ENCODE peak calls at places on chromosomes 2 and 18, in ten cellular contexts. One of them, this sample, is unnamed.
A peak's percentile ranks its signal among the peaks of the same experiment; 100 is the strongest.

GRCh38 chr2:112096098-112096497 is 41.0 kb downstream of the TMEM87B start:
- DNase-seq in heart left ventricle: no peak
- DNase-seq in epithelial cell of prostate: no peak
- DNase-seq in CD8-positive, alpha-beta T cell: no peak
- DNase-seq in RWPE2: no peak
- DNase-seq in thyroid gland: no peak
- DNase-seq in brain microvascular endothelial cell: no peak
- DNase-seq in uterus: no peak
- DNase-seq in CD4-positive, alpha-beta T cell: no peak
- DNase-seq in right cardiac atrium: no peak
- DNase-seq in this sample: no peak

GRCh38 chr2:171485116-171485515 is 37.2 kb upstream of the CYBRD1 start:
- DNase-seq in right cardiac atrium: no peak
- DNase-seq in uterus: no peak
- DNase-seq in thyroid gland: no peak
- DNase-seq in CD4-positive, alpha-beta T cell: no peak
- DNase-seq in brain microvascular endothelial cell: peak; percentile 3
- DNase-seq in heart left ventricle: no peak
- DNase-seq in CD8-positive, alpha-beta T cell: no peak
- DNase-seq in RWPE2: no peak
- DNase-seq in epithelial cell of prostate: no peak
- DNase-seq in this sample: no peak

GRCh38 chr2:165055081-165055879 is 100.0 kb upstream of the SLC38A11 start:
- DNase-seq in right cardiac atrium: no peak
- DNase-seq in heart left ventricle: no peak
- DNase-seq in CD8-positive, alpha-beta T cell: no peak
- DNase-seq in CD4-positive, alpha-beta T cell: no peak
- DNase-seq in uterus: no peak
- DNase-seq in brain microvascular endothelial cell: peak; percentile 91
- DNase-seq in thyroid gland: no peak
- DNase-seq in RWPE2: no peak
- DNase-seq in epithelial cell of prostate: no peak
- DNase-seq in this sample: no peak

GRCh38 chr18:76979111-76979751 is 153.4 kb downstream of the MBP start:
- DNase-seq in epithelial cell of prostate: no peak
- DNase-seq in brain microvascular endothelial cell: no peak
- DNase-seq in CD8-positive, alpha-beta T cell: no peak
- DNase-seq in right cardiac atrium: no peak
- DNase-seq in thyroid gland: no peak
- DNase-seq in uterus: no peak
- DNase-seq in heart left ventricle: peak; percentile 3
- DNase-seq in CD4-positive, alpha-beta T cell: no peak
- DNase-seq in RWPE2: no peak
- DNase-seq in this sample: no peak

GRCh38 chr2:83085869-83086268 is 1373.2 kb downstream of the SUCLG1 start:
- DNase-seq in brain microvascular endothelial cell: no peak
- DNase-seq in CD4-positive, alpha-beta T cell: no peak
- DNase-seq in CD8-positive, alpha-beta T cell: no peak
- DNase-seq in RWPE2: no peak
- DNase-seq in right cardiac atrium: no peak
- DNase-seq in uterus: no peak
- DNase-seq in epithelial cell of prostate: no peak
- DNase-seq in heart left ventricle: no peak
- DNase-seq in thyroid gland: no peak
- DNase-seq in this sample: no peak

GRCh38 chr2:198517961-198518360 is 713.6 kb downstream of the PLCL1 start:
- DNase-seq in thyroid gland: no peak
- DNase-seq in heart left ventricle: no peak
- DNase-seq in uterus: no peak
- DNase-seq in CD4-positive, alpha-beta T cell: no peak
- DNase-seq in RWPE2: no peak
- DNase-seq in CD8-positive, alpha-beta T cell: no peak
- DNase-seq in right cardiac atrium: no peak
- DNase-seq in brain microvascular endothelial cell: no peak
- DNase-seq in epithelial cell of prostate: peak; percentile 10
- DNase-seq in this sample: no peak

GRCh38 chr2:134674687-134675086 is 44.1 kb downstream of the TMEM163 start:
- DNase-seq in right cardiac atrium: no peak
- DNase-seq in CD8-positive, alpha-beta T cell: no peak
- DNase-seq in heart left ventricle: no peak
- DNase-seq in uterus: no peak
- DNase-seq in RWPE2: no peak
- DNase-seq in CD4-positive, alpha-beta T cell: no peak
- DNase-seq in brain microvascular endothelial cell: no peak
- DNase-seq in thyroid gland: no peak
- DNase-seq in epithelial cell of prostate: no peak
- DNase-seq in this sample: no peak

GRCh38 chr2:64019083-64019974 is at the start of gene VPS54:
- DNase-seq in CD8-positive, alpha-beta T cell: peak; percentile 22
- DNase-seq in uterus: peak; percentile 76
- DNase-seq in CD4-positive, alpha-beta T cell: peak; percentile 58
- DNase-seq in RWPE2: peak; percentile 51
- DNase-seq in heart left ventricle: peak; percentile 66
- DNase-seq in right cardiac atrium: peak; percentile 87
- DNase-seq in brain microvascular endothelial cell: peak; percentile 34
- DNase-seq in epithelial cell of prostate: no peak
- DNase-seq in thyroid gland: peak; percentile 59
- DNase-seq in this sample: no peak

GRCh38 chr18:24138281-24138883 is 480 bp upstream of the CABYR start:
- DNase-seq in CD4-positive, alpha-beta T cell: no peak
- DNase-seq in right cardiac atrium: no peak
- DNase-seq in thyroid gland: no peak
- DNase-seq in CD8-positive, alpha-beta T cell: no peak
- DNase-seq in uterus: no peak
- DNase-seq in RWPE2: no peak
- DNase-seq in epithelial cell of prostate: no peak
- DNase-seq in brain microvascular endothelial cell: no peak
- DNase-seq in heart left ventricle: no peak
- DNase-seq in this sample: no peak

GRCh38 chr2:96734899-96735585 is 4.8 kb downstream of the LMAN2L start:
- DNase-seq in epithelial cell of prostate: no peak
- DNase-seq in thyroid gland: peak; percentile 58
- DNase-seq in CD8-positive, alpha-beta T cell: no peak
- DNase-seq in CD4-positive, alpha-beta T cell: no peak
- DNase-seq in right cardiac atrium: no peak
- DNase-seq in brain microvascular endothelial cell: no peak
- DNase-seq in heart left ventricle: no peak
- DNase-seq in uterus: no peak
- DNase-seq in RWPE2: no peak
- DNase-seq in this sample: no peak

GRCh38 chr2:239935789-239936758 is 89.1 kb downstream of the NDUFA10 start:
- DNase-seq in right cardiac atrium: peak; percentile 21
- DNase-seq in brain microvascular endothelial cell: no peak
- DNase-seq in thyroid gland: peak; percentile 42
- DNase-seq in heart left ventricle: peak; percentile 7
- DNase-seq in CD8-positive, alpha-beta T cell: no peak
- DNase-seq in epithelial cell of prostate: no peak
- DNase-seq in uterus: peak; percentile 7
- DNase-seq in CD4-positive, alpha-beta T cell: no peak
- DNase-seq in RWPE2: peak; percentile 22
- DNase-seq in this sample: no peak

GRCh38 chr2:88122141-88122884 is 5.5 kb downstream of the FABP1 start:
- DNase-seq in uterus: no peak
- DNase-seq in CD8-positive, alpha-beta T cell: no peak
- DNase-seq in brain microvascular endothelial cell: no peak
- DNase-seq in heart left ventricle: no peak
- DNase-seq in epithelial cell of prostate: no peak
- DNase-seq in right cardiac atrium: no peak
- DNase-seq in thyroid gland: no peak
- DNase-seq in CD4-positive, alpha-beta T cell: no peak
- DNase-seq in RWPE2: no peak
- DNase-seq in this sample: no peak

GRCh38 chr18:80167331-80167730 is 58.3 kb downstream of the ADNP2 start:
- DNase-seq in CD4-positive, alpha-beta T cell: no peak
- DNase-seq in thyroid gland: no peak
- DNase-seq in CD8-positive, alpha-beta T cell: no peak
- DNase-seq in heart left ventricle: no peak
- DNase-seq in brain microvascular endothelial cell: no peak
- DNase-seq in epithelial cell of prostate: no peak
- DNase-seq in RWPE2: no peak
- DNase-seq in right cardiac atrium: no peak
- DNase-seq in uterus: no peak
- DNase-seq in this sample: no peak
- H3K27ac ChIP-seq in CD4-positive, alpha-beta T cell: no peak overlapping the region
- H3K27ac ChIP-seq in thyroid gland: no peak overlapping the region
- H3K27ac ChIP-seq in CD8-positive, alpha-beta T cell: no peak overlapping the region
- H3K27ac ChIP-seq in heart left ventricle: no peak overlapping the region
- H3K27ac ChIP-seq in brain microvascular endothelial cell: no peak overlapping the region
- H3K27ac ChIP-seq in epithelial cell of prostate: no peak overlapping the region
- H3K27ac ChIP-seq in RWPE2: no peak overlapping the region
- H3K27ac ChIP-seq in right cardiac atrium: no peak overlapping the region
- H3K27ac ChIP-seq in uterus: no peak overlapping the region
- H3K27ac ChIP-seq in this sample: no peak overlapping the region

DNA sequence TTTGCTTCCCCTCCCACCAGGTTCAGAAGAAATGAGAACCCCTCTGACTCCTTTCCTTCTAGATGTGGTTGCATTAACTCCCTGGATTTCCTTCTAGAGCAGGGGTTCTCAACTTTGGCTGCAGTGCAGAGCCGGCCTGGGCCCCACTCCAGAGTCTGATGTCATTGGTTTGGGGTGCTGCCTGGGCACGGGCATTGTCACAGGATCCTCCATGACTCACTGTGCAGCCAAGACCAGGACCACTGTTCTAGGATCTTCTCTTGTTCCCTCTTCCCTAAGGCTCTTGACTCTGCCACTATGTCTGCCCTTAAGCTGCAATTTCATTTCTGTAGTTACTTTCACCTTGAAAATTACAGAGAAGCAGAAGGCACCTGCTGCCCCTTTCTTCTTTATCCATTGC is 31.8 kb downstream of the TBC1D8 start:
- DNase-seq in CD4-positive, alpha-beta T cell: no peak
- DNase-seq in uterus: peak; percentile 59
- DNase-seq in CD8-positive, alpha-beta T cell: no peak
- DNase-seq in heart left ventricle: no peak
- DNase-seq in right cardiac atrium: peak; percentile 80
- DNase-seq in RWPE2: no peak
- DNase-seq in brain microvascular endothelial cell: no peak
- DNase-seq in epithelial cell of prostate: no peak
- DNase-seq in thyroid gland: no peak
- DNase-seq in this sample: no peak
- H3K27ac ChIP-seq in CD4-positive, alpha-beta T cell: no peak overlapping the region
- H3K27ac ChIP-seq in uterus: peak overlapping the region; percentile 24
- H3K27ac ChIP-seq in CD8-positive, alpha-beta T cell: no peak overlapping the region
- H3K27ac ChIP-seq in heart left ventricle: peak overlapping the region; percentile 93
- H3K27ac ChIP-seq in right cardiac atrium: peak overlapping the region; percentile 95
- H3K27ac ChIP-seq in RWPE2: peak overlapping the region; percentile 89
- H3K27ac ChIP-seq in brain microvascular endothelial cell: no peak overlapping the region
- H3K27ac ChIP-seq in epithelial cell of prostate: peak overlapping the region; percentile 68
- H3K27ac ChIP-seq in thyroid gland: no peak overlapping the region
- H3K27ac ChIP-seq in this sample: peak overlapping the region; percentile 82

DNA sequence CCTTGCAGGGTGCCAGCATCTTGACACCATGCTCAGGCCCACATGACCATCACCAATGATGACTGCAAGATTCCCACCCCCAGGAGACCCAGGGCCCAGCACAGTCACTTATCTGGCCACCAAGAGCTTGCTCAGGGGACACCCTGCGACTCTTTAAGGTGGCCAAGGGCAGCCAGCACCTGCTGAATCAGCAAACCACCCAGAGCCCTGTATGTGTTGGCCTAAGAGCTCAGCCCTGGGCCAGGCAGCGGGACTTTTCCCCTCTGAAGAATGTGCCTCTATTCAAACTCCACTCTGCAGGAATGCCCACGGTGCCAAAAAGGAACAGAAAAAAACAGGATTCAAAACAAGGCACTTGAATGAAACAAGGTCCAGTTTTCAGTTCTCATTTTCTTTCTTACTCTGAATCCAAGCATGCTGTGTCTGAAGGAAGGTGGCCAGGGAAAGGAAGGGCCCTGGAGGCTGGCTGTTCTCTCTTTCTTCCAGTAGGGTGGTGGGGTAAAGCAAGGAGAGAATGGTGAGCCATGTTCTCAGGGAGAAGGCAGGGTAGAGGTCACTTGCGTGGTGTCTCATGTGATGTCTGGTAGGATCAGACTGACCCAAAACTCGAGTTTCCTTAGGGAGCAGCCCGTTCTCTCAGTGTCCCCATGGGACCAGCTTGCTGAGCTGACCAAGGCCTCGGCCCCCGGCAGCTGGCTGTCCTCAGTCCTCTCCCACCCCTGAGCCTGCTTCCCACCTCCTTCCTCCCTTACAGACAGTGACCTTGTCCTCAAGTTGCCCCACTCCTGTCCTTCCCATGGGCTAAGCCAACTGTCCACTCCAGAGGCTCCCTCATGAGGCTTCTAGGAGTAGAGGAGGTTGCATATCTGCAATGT is 150.0 kb downstream of the RNF152 start:
- DNase-seq in thyroid gland: peak; percentile 42
- DNase-seq in uterus: peak; percentile 56
- DNase-seq in CD4-positive, alpha-beta T cell: no peak
- DNase-seq in RWPE2: no peak
- DNase-seq in brain microvascular endothelial cell: no peak
- DNase-seq in heart left ventricle: peak; percentile 81
- DNase-seq in epithelial cell of prostate: no peak
- DNase-seq in right cardiac atrium: peak; percentile 86
- DNase-seq in CD8-positive, alpha-beta T cell: no peak
- DNase-seq in this sample: peak; percentile 28
- H3K27ac ChIP-seq in thyroid gland: peak overlapping the region; percentile 65
- H3K27ac ChIP-seq in uterus: peak overlapping the region; percentile 93
- H3K27ac ChIP-seq in CD4-positive, alpha-beta T cell: no peak overlapping the region
- H3K27ac ChIP-seq in RWPE2: no peak overlapping the region
- H3K27ac ChIP-seq in brain microvascular endothelial cell: no peak overlapping the region
- H3K27ac ChIP-seq in heart left ventricle: peak overlapping the region; percentile 82
- H3K27ac ChIP-seq in epithelial cell of prostate: no peak overlapping the region
- H3K27ac ChIP-seq in right cardiac atrium: peak overlapping the region; percentile 73
- H3K27ac ChIP-seq in CD8-positive, alpha-beta T cell: no peak overlapping the region
- H3K27ac ChIP-seq in this sample: peak overlapping the region; percentile 85

GRCh38 chr2:159209341-159210306 is 76.9 kb downstream of the WDSUB1 start:
- DNase-seq in brain microvascular endothelial cell: no peak
- DNase-seq in epithelial cell of prostate: no peak
- DNase-seq in RWPE2: no peak
- DNase-seq in CD4-positive, alpha-beta T cell: peak; percentile 24
- DNase-seq in right cardiac atrium: no peak
- DNase-seq in CD8-positive, alpha-beta T cell: peak; percentile 13
- DNase-seq in uterus: no peak
- DNase-seq in heart left ventricle: no peak
- DNase-seq in thyroid gland: peak; percentile 89
- DNase-seq in this sample: no peak

GRCh38 chr2:159208449-159208848 is 78.1 kb downstream of the WDSUB1 start:
- DNase-seq in epithelial cell of prostate: no peak
- DNase-seq in CD8-positive, alpha-beta T cell: no peak
- DNase-seq in CD4-positive, alpha-beta T cell: no peak
- DNase-seq in RWPE2: no peak
- DNase-seq in brain microvascular endothelial cell: no peak
- DNase-seq in heart left ventricle: no peak
- DNase-seq in thyroid gland: no peak
- DNase-seq in uterus: no peak
- DNase-seq in right cardiac atrium: no peak
- DNase-seq in this sample: no peak

GRCh38 chr2:159214325-159214865 is 72.1 kb downstream of the WDSUB1 start:
- DNase-seq in right cardiac atrium: no peak
- DNase-seq in heart left ventricle: no peak
- DNase-seq in uterus: no peak
- DNase-seq in CD4-positive, alpha-beta T cell: no peak
- DNase-seq in CD8-positive, alpha-beta T cell: no peak
- DNase-seq in brain microvascular endothelial cell: no peak
- DNase-seq in epithelial cell of prostate: no peak
- DNase-seq in thyroid gland: no peak
- DNase-seq in RWPE2: no peak
- DNase-seq in this sample: no peak

GRCh38 chr2:159213296-159213695 is 73.2 kb downstream of the WDSUB1 start:
- DNase-seq in uterus: no peak
- DNase-seq in epithelial cell of prostate: no peak
- DNase-seq in thyroid gland: no peak
- DNase-seq in RWPE2: no peak
- DNase-seq in CD8-positive, alpha-beta T cell: no peak
- DNase-seq in CD4-positive, alpha-beta T cell: no peak
- DNase-seq in heart left ventricle: no peak
- DNase-seq in brain microvascular endothelial cell: no peak
- DNase-seq in right cardiac atrium: no peak
- DNase-seq in this sample: no peak

GRCh38 chr2:159211447-159212396 is 74.8 kb downstream of the WDSUB1 start:
- DNase-seq in heart left ventricle: no peak
- DNase-seq in CD4-positive, alpha-beta T cell: no peak
- DNase-seq in uterus: no peak
- DNase-seq in brain microvascular endothelial cell: no peak
- DNase-seq in thyroid gland: peak; percentile 58
- DNase-seq in epithelial cell of prostate: no peak
- DNase-seq in RWPE2: no peak
- DNase-seq in right cardiac atrium: no peak
- DNase-seq in CD8-positive, alpha-beta T cell: no peak
- DNase-seq in this sample: no peak
- H3K27ac ChIP-seq in heart left ventricle: no peak overlapping the region
- H3K27ac ChIP-seq in CD4-positive, alpha-beta T cell: no peak overlapping the region
- H3K27ac ChIP-seq in uterus: no peak overlapping the region
- H3K27ac ChIP-seq in brain microvascular endothelial cell: no peak overlapping the region
- H3K27ac ChIP-seq in thyroid gland: peak overlapping the region; percentile 55
- H3K27ac ChIP-seq in epithelial cell of prostate: no peak overlapping the region
- H3K27ac ChIP-seq in RWPE2: no peak overlapping the region
- H3K27ac ChIP-seq in right cardiac atrium: no peak overlapping the region
- H3K27ac ChIP-seq in CD8-positive, alpha-beta T cell: no peak overlapping the region
- H3K27ac ChIP-seq in this sample: no peak overlapping the region